ENCODE peak calls at places on chromosomes 11 and 22, in six cellular contexts. J is A549, Y is upper lobe of left lung, N is GM12878, I is HepG2, V is K562. Q is an unnamed sample.

GRCh38 chr11:71341596-71341995 is 89.2 kb upstream of the SHANK2 start:
- ATAC-seq in Y (no peak), J (no peak), V (no peak), N (no peak), I (no peak), Q (no peak)

GRCh38 chr11:128508785-128509518 is 78.4 kb downstream of the ETS1 start:
- ATAC-seq in I (no peak), V (no peak), J (peak; percentile 56), Y (no peak), N (no peak), Q (no peak)

GRCh38 chr22:46661221-46661851 is 41.1 kb downstream of the GRAMD4 start:
- ATAC-seq in J (peak; percentile 69), I (no peak), V (no peak), N (no peak), Y (no peak), Q (no peak)

GRCh38 chr22:19018256-19018655 is 82.2 kb upstream of the PRODH start:
- ATAC-seq in V (no peak), I (no peak), J (no peak), Y (no peak), N (no peak), Q (no peak)

GRCh38 chr11:46347637-46348311 is 511 bp downstream of the DGKZ start:
- ATAC-seq in I (peak; percentile 20), V (no peak), N (peak; percentile 4), Y (no peak), J (peak; percentile 16), Q (no peak)

GRCh38 chr11:46808804-46809431 is 37.2 kb downstream of the CKAP5 start:
- ATAC-seq in Y (no peak), N (peak; percentile 34), J (peak; percentile 95), I (peak; percentile 77), V (peak; percentile 86), Q (no peak)

GRCh38 chr22:46444390-46444854 is 93.0 kb downstream of the CELSR1 start:
- ATAC-seq in Y (no peak), N (no peak), V (peak; percentile 70), J (peak; percentile 86), I (peak; percentile 96), Q (no peak)

GRCh38 chr11:64303109-64304031 is 2.0 kb upstream of the ESRRA start:
- ATAC-seq in I (no peak), N (no peak), Y (no peak), J (no peak), V (no peak), Q (no peak)

GRCh38 chr11:28346721-28347120 is 238.5 kb downstream of the METTL15 start:
- ATAC-seq in J (no peak), Y (no peak), I (no peak), V (no peak), N (no peak), Q (no peak)

GRCh38 chr11:15073361-15074205 is at the start of gene CALCB:
- ATAC-seq in V (no peak), J (peak; percentile 61), N (no peak), I (peak; percentile 5), Y (no peak), Q (peak; percentile 8)

GRCh38 chr11:22426915-22427314 is 88.7 kb downstream of the SLC17A6 start:
- ATAC-seq in Y (no peak), J (no peak), V (no peak), N (no peak), I (no peak), Q (no peak)
- TF ChIP-seq EP300 in Y (no peak), J (no peak), V (no peak), N (no peak), I (no peak), Q (no peak)

GRCh38 chr11:115984228-115984627 is 480.0 kb upstream of the CADM1 start:
- ATAC-seq in V (no peak), Y (no peak), I (no peak), N (no peak), J (no peak), Q (no peak)

GRCh38 chr11:115980336-115980735 is 476.1 kb upstream of the CADM1 start:
- ATAC-seq in V (no peak), I (no peak), J (no peak), Y (no peak), N (no peak), Q (no peak)

GRCh38 chr11:115980747-115981475 is 476.7 kb upstream of the CADM1 start:
- ATAC-seq in J (no peak), Y (no peak), I (no peak), V (no peak), N (no peak), Q (no peak)

GRCh38 chr11:115981814-115982471 is 477.7 kb upstream of the CADM1 start:
- ATAC-seq in V (no peak), I (no peak), N (no peak), Y (no peak), J (no peak), Q (no peak)

GRCh38 chr11:115982666-115983065 is 478.5 kb upstream of the CADM1 start:
- ATAC-seq in V (no peak), J (no peak), N (no peak), Y (no peak), I (no peak), Q (no peak)
- H3K4me1 ChIP-seq in V (no peaks in the 10 kb centered on the region), J (no peaks in the 10 kb centered on the region), N (no peaks in the 10 kb centered on the region), Y (peaks cover 4% of the 10 kb centered on the region), I (no peaks in the 10 kb centered on the region), Q (no peaks in the 10 kb centered on the region)

GRCh38 chr22:20510811-20511577 is 3.6 kb downstream of the MED15 start:
- ATAC-seq in I (no peak), J (no peak), V (no peak), N (no peak), Y (no peak), Q (no peak)
- H3K27ac ChIP-seq in I (peak overlapping the region; percentile 41), J (peak overlapping the region; percentile 95), V (peak overlapping the region; percentile 10), N (peak overlapping the region; percentile 44), Y (peak overlapping the region; percentile 98), Q (no peak overlapping the region)

GRCh38 chr22:45357492-45357891 is 47.8 kb downstream of the FAM118A start:
- ATAC-seq in V (no peak), J (no peak), N (no peak), Y (no peak), I (no peak), Q (no peak)

GRCh38 chr22:45358127-45358526 is 48.4 kb downstream of the FAM118A start:
- ATAC-seq in J (no peak), N (no peak), I (no peak), Y (no peak), V (no peak), Q (no peak)

GRCh38 chr22:45349916-45350315 is 40.2 kb downstream of the FAM118A start:
- ATAC-seq in V (no peak), Y (no peak), N (no peak), I (no peak), J (no peak), Q (no peak)

GRCh38 chr22:45351956-45352355 is 42.2 kb downstream of the FAM118A start:
- ATAC-seq in I (no peak), Y (no peak), N (no peak), J (no peak), V (no peak), Q (no peak)

GRCh38 chr22:45353816-45354215 is 44.1 kb downstream of the FAM118A start:
- ATAC-seq in J (no peak), N (no peak), I (no peak), V (no peak), Y (no peak), Q (no peak)
- TF ChIP-seq EP300 in J (no peak), N (no peak), I (no peak), V (no peak), Y (no peak), Q (no peak)

Q was measured in gastroesophageal sphincter.